ENCODE peak calls at places on chromosomes 11 and 22, in five cellular contexts. One of them, this sample, is unnamed.

GRCh38 chr22:35454416-35455054 is 54.6 kb downstream of the MCM5 start:
- DNase-seq in SW480: no peak
- DNase-seq in astrocyte of the spinal cord: no peak
- DNase-seq in aorta: no peak
- DNase-seq in spleen: no peak
- DNase-seq in this sample: no peak

GRCh38 chr22:32618461-32619140 is 144.0 kb downstream of the FBXO7 start:
- DNase-seq in SW480: no peak
- DNase-seq in astrocyte of the spinal cord: no peak
- DNase-seq in aorta: no peak
- DNase-seq in spleen: peak
- DNase-seq in this sample: no peak

GRCh38 chr11:115959098-115959497 is 454.9 kb upstream of the CADM1 start:
- DNase-seq in SW480: no peak
- DNase-seq in astrocyte of the spinal cord: no peak
- DNase-seq in aorta: no peak
- DNase-seq in spleen: no peak
- DNase-seq in this sample: no peak

GRCh38 chr11:63931045-63931444 is 7.8 kb upstream of the NAA40 start:
- DNase-seq in SW480: no peak
- DNase-seq in astrocyte of the spinal cord: no peak
- DNase-seq in aorta: no peak
- DNase-seq in spleen: no peak
- DNase-seq in this sample: no peak

GRCh38 chr11:98090861-98091575 is 929.7 kb upstream of the CNTN5 start:
- DNase-seq in SW480: no peak
- DNase-seq in astrocyte of the spinal cord: no peak
- DNase-seq in aorta: no peak
- DNase-seq in spleen: no peak
- DNase-seq in this sample: no peak

GRCh38 chr11:3101921-3102640 is 44.9 kb upstream of the CARS1 start:
- DNase-seq in SW480: no peak
- DNase-seq in astrocyte of the spinal cord: no peak
- DNase-seq in aorta: peak
- DNase-seq in spleen: no peak
- DNase-seq in this sample: no peak

GRCh38 chr11:123979311-123979710 is 1.7 kb upstream of the OR10S1 start:
- DNase-seq in SW480: no peak
- DNase-seq in astrocyte of the spinal cord: no peak
- DNase-seq in aorta: no peak
- DNase-seq in spleen: no peak
- DNase-seq in this sample: no peak

GRCh38 chr22:37383342-37383741 is 43.9 kb downstream of the ELFN2 start:
- DNase-seq in SW480: no peak
- DNase-seq in astrocyte of the spinal cord: no peak
- DNase-seq in aorta: no peak
- DNase-seq in spleen: no peak
- DNase-seq in this sample: no peak

GRCh38 chr22:30609260-30610185 is 2.5 kb downstream of the TCN2 start:
- DNase-seq in SW480: peak
- DNase-seq in astrocyte of the spinal cord: peak
- DNase-seq in aorta: no peak
- DNase-seq in spleen: no peak
- DNase-seq in this sample: peak

GRCh38 chr22:41939981-41940852 is 6.7 kb downstream of the CENPM start:
- DNase-seq in SW480: peak
- DNase-seq in astrocyte of the spinal cord: no peak
- DNase-seq in aorta: no peak
- DNase-seq in spleen: peak
- DNase-seq in this sample: peak

GRCh38 chr11:62930157-62930556 is 9.0 kb upstream of the CHRM1 start:
- DNase-seq in SW480: no peak
- DNase-seq in astrocyte of the spinal cord: no peak
- DNase-seq in aorta: no peak
- DNase-seq in spleen: no peak
- DNase-seq in this sample: no peak

GRCh38 chr11:8947230-8947943 is 4.6 kb upstream of the ASCL3 start:
- DNase-seq in SW480: no peak
- DNase-seq in astrocyte of the spinal cord: no peak
- DNase-seq in aorta: no peak
- DNase-seq in spleen: no peak
- DNase-seq in this sample: no peak

GRCh38 chr11:129814244-129814992 is 1.2 kb upstream of the TMEM45B start:
- DNase-seq in SW480: no peak
- DNase-seq in astrocyte of the spinal cord: no peak
- DNase-seq in aorta: no peak
- DNase-seq in spleen: peak
- DNase-seq in this sample: peak

GRCh38 chr22:45552580-45553332 is 50.1 kb downstream of the FBLN1 start:
- DNase-seq in SW480: peak
- DNase-seq in astrocyte of the spinal cord: peak
- DNase-seq in aorta: peak
- DNase-seq in spleen: no peak
- DNase-seq in this sample: peak

GRCh38 chr11:46389450-46390330 is 1.9 kb downstream of the CHRM4 start:
- DNase-seq in SW480: peak
- DNase-seq in astrocyte of the spinal cord: peak
- DNase-seq in aorta: peak
- DNase-seq in spleen: peak
- DNase-seq in this sample: peak

GRCh38 chr11:4983851-4984250 is 10.8 kb upstream of the OR51L1 start:
- DNase-seq in SW480: no peak
- DNase-seq in astrocyte of the spinal cord: no peak
- DNase-seq in aorta: no peak
- DNase-seq in spleen: no peak
- DNase-seq in this sample: peak

GRCh38 chr22:38069372-38070249 is 12.4 kb downstream of the PICK1 start:
- DNase-seq in SW480: no peak
- DNase-seq in astrocyte of the spinal cord: peak
- DNase-seq in aorta: peak
- DNase-seq in spleen: no peak
- DNase-seq in this sample: no peak

This sample was measured in HT-29.